ENCODE peak calls at places on chromosomes 2 and 18, in six cellular contexts. One of them, this sample, is unnamed.

GRCh38 chr2:109266998-109267854 is 138.2 kb downstream of the SH3RF3 start:
- DNase-seq in hepatocyte: no peak
- DNase-seq in HCEC 1CT: no peak
- DNase-seq in amygdala: no peak
- DNase-seq in activated naive CD4-positive, alpha-beta T cell: no peak
- DNase-seq in mesothelial cell of epicardium: no peak
- DNase-seq in this sample: no peak

GRCh38 chr2:26076001-26076587 is 42.2 kb downstream of the RAB10 start:
- DNase-seq in hepatocyte: no peak
- DNase-seq in HCEC 1CT: no peak
- DNase-seq in amygdala: no peak
- DNase-seq in activated naive CD4-positive, alpha-beta T cell: no peak
- DNase-seq in mesothelial cell of epicardium: no peak
- DNase-seq in this sample: no peak

GRCh38 chr2:230784840-230785239 is 72.2 kb downstream of the CAB39 start:
- DNase-seq in hepatocyte: no peak
- DNase-seq in HCEC 1CT: no peak
- DNase-seq in amygdala: no peak
- DNase-seq in activated naive CD4-positive, alpha-beta T cell: no peak
- DNase-seq in mesothelial cell of epicardium: no peak
- DNase-seq in this sample: no peak

GRCh38 chr18:51138936-51139335 is 58.5 kb downstream of the MEX3C start:
- DNase-seq in hepatocyte: no peak
- DNase-seq in HCEC 1CT: no peak
- DNase-seq in amygdala: no peak
- DNase-seq in activated naive CD4-positive, alpha-beta T cell: no peak
- DNase-seq in mesothelial cell of epicardium: no peak
- DNase-seq in this sample: no peak

GRCh38 chr2:16135196-16135912 is 195.0 kb downstream of the MYCN start:
- DNase-seq in hepatocyte: no peak
- DNase-seq in HCEC 1CT: no peak
- DNase-seq in amygdala: no peak
- DNase-seq in activated naive CD4-positive, alpha-beta T cell: no peak
- DNase-seq in mesothelial cell of epicardium: no peak
- DNase-seq in this sample: no peak

GRCh38 chr2:114651933-114652332 is 209.5 kb downstream of the DPP10 start:
- DNase-seq in hepatocyte: no peak
- DNase-seq in HCEC 1CT: no peak
- DNase-seq in amygdala: no peak
- DNase-seq in activated naive CD4-positive, alpha-beta T cell: no peak
- DNase-seq in mesothelial cell of epicardium: no peak
- DNase-seq in this sample: no peak

GRCh38 chr2:171956135-171956830 is 34.0 kb downstream of the HAT1 start:
- DNase-seq in hepatocyte: no peak
- DNase-seq in HCEC 1CT: no peak
- DNase-seq in amygdala: no peak
- DNase-seq in activated naive CD4-positive, alpha-beta T cell: no peak
- DNase-seq in mesothelial cell of epicardium: no peak
- DNase-seq in this sample: no peak

GRCh38 chr2:15436195-15436594 is 124.9 kb downstream of the NBAS start:
- DNase-seq in hepatocyte: no peak
- DNase-seq in HCEC 1CT: no peak
- DNase-seq in amygdala: no peak
- DNase-seq in activated naive CD4-positive, alpha-beta T cell: no peak
- DNase-seq in mesothelial cell of epicardium: no peak
- DNase-seq in this sample: no peak

GRCh38 chr2:23642516-23642915 is 257.5 kb downstream of the KLHL29 start:
- DNase-seq in hepatocyte: no peak
- DNase-seq in HCEC 1CT: no peak
- DNase-seq in amygdala: no peak
- DNase-seq in activated naive CD4-positive, alpha-beta T cell: no peak
- DNase-seq in mesothelial cell of epicardium: no peak
- DNase-seq in this sample: no peak

GRCh38 chr2:134301099-134301970 is 47.5 kb downstream of the MGAT5 start:
- DNase-seq in hepatocyte: no peak
- DNase-seq in HCEC 1CT: peak
- DNase-seq in amygdala: no peak
- DNase-seq in activated naive CD4-positive, alpha-beta T cell: no peak
- DNase-seq in mesothelial cell of epicardium: no peak
- DNase-seq in this sample: no peak

GRCh38 chr18:62399781-62400308 is 74.7 kb downstream of the TNFRSF11A start:
- DNase-seq in hepatocyte: peak
- DNase-seq in HCEC 1CT: peak
- DNase-seq in amygdala: no peak
- DNase-seq in activated naive CD4-positive, alpha-beta T cell: no peak
- DNase-seq in mesothelial cell of epicardium: no peak
- DNase-seq in this sample: no peak

GRCh38 chr2:37375721-37376399 is 31.4 kb downstream of the QPCT start:
- DNase-seq in hepatocyte: no peak
- DNase-seq in HCEC 1CT: no peak
- DNase-seq in amygdala: no peak
- DNase-seq in activated naive CD4-positive, alpha-beta T cell: no peak
- DNase-seq in mesothelial cell of epicardium: no peak
- DNase-seq in this sample: no peak

GRCh38 chr18:6249110-6249680 is 165.5 kb downstream of the L3MBTL4 start:
- DNase-seq in hepatocyte: no peak
- DNase-seq in HCEC 1CT: no peak
- DNase-seq in amygdala: no peak
- DNase-seq in activated naive CD4-positive, alpha-beta T cell: no peak
- DNase-seq in mesothelial cell of epicardium: no peak
- DNase-seq in this sample: no peak

GRCh38 chr2:148906136-148906535 is 31.1 kb downstream of the KIF5C start:
- DNase-seq in hepatocyte: no peak
- DNase-seq in HCEC 1CT: peak
- DNase-seq in amygdala: no peak
- DNase-seq in activated naive CD4-positive, alpha-beta T cell: no peak
- DNase-seq in mesothelial cell of epicardium: no peak
- DNase-seq in this sample: no peak

GRCh38 chr2:219252900-219253752 is at the start of gene TUBA4B:
- DNase-seq in hepatocyte: peak
- DNase-seq in HCEC 1CT: peak
- DNase-seq in amygdala: no peak
- DNase-seq in activated naive CD4-positive, alpha-beta T cell: no peak
- DNase-seq in mesothelial cell of epicardium: no peak
- DNase-seq in this sample: peak

GRCh38 chr18:13269599-13270011 is 51.0 kb downstream of the LDLRAD4 start:
- DNase-seq in hepatocyte: peak
- DNase-seq in HCEC 1CT: no peak
- DNase-seq in amygdala: no peak
- DNase-seq in activated naive CD4-positive, alpha-beta T cell: no peak
- DNase-seq in mesothelial cell of epicardium: no peak
- DNase-seq in this sample: no peak

GRCh38 chr2:172545408-172546075 is 10.3 kb upstream of the PDK1 start:
- DNase-seq in hepatocyte: no peak
- DNase-seq in HCEC 1CT: no peak
- DNase-seq in amygdala: no peak
- DNase-seq in activated naive CD4-positive, alpha-beta T cell: no peak
- DNase-seq in mesothelial cell of epicardium: no peak
- DNase-seq in this sample: no peak

GRCh38 chr2:162914161-162914560 is 75.6 kb upstream of the KCNH7 start:
- DNase-seq in hepatocyte: no peak
- DNase-seq in HCEC 1CT: no peak
- DNase-seq in amygdala: no peak
- DNase-seq in activated naive CD4-positive, alpha-beta T cell: no peak
- DNase-seq in mesothelial cell of epicardium: no peak
- DNase-seq in this sample: no peak

GRCh38 chr2:223238301-223238700 is 186.3 kb downstream of the KCNE4 start:
- DNase-seq in hepatocyte: no peak
- DNase-seq in HCEC 1CT: no peak
- DNase-seq in amygdala: no peak
- DNase-seq in activated naive CD4-positive, alpha-beta T cell: no peak
- DNase-seq in mesothelial cell of epicardium: no peak
- DNase-seq in this sample: no peak

GRCh38 chr18:55780591-55781071 is 192.6 kb upstream of the TCF4 start:
- DNase-seq in hepatocyte: no peak
- DNase-seq in HCEC 1CT: peak
- DNase-seq in amygdala: no peak
- DNase-seq in activated naive CD4-positive, alpha-beta T cell: no peak
- DNase-seq in mesothelial cell of epicardium: no peak
- DNase-seq in this sample: no peak

GRCh38 chr18:74368901-74369705 is 53.5 kb downstream of the C18orf63 start:
- DNase-seq in hepatocyte: peak
- DNase-seq in HCEC 1CT: no peak
- DNase-seq in amygdala: no peak
- DNase-seq in activated naive CD4-positive, alpha-beta T cell: no peak
- DNase-seq in mesothelial cell of epicardium: no peak
- DNase-seq in this sample: no peak

GRCh38 chr2:82062469-82062868 is 1757.9 kb upstream of the LRRTM1 start:
- DNase-seq in hepatocyte: no peak
- DNase-seq in HCEC 1CT: no peak
- DNase-seq in amygdala: no peak
- DNase-seq in activated naive CD4-positive, alpha-beta T cell: no peak
- DNase-seq in mesothelial cell of epicardium: no peak
- DNase-seq in this sample: no peak

GRCh38 chr2:20457027-20457426 is 10.2 kb downstream of the RHOB start:
- DNase-seq in hepatocyte: peak
- DNase-seq in HCEC 1CT: peak
- DNase-seq in amygdala: no peak
- DNase-seq in activated naive CD4-positive, alpha-beta T cell: no peak
- DNase-seq in mesothelial cell of epicardium: no peak
- DNase-seq in this sample: no peak

This sample was measured in H1.